ENCODE peak calls at places on chromosomes 13 and 19, in five cellular contexts. One of them, this sample, is unnamed.

GRCh38 chr13:49980266-49980665 is 16.6 kb upstream of the TRIM13 start:
- DNase-seq in HFFc6: no peak
- DNase-seq in GM04504: no peak
- DNase-seq in activated naive CD8-positive, alpha-beta T cell treated with anti-CD3 and anti-CD28 coated beads, Interleukin-2, amount 50 U/mL, for 16 hours: no peak
- DNase-seq in cardiac fibroblast: peak; percentile 19
- DNase-seq in this sample: no peak

GRCh38 chr19:38831142-38831605 is 420 bp downstream of the ECH1 start:
- DNase-seq in HFFc6: peak; percentile 92
- DNase-seq in GM04504: peak; percentile 83
- DNase-seq in activated naive CD8-positive, alpha-beta T cell treated with anti-CD3 and anti-CD28 coated beads, Interleukin-2, amount 50 U/mL, for 16 hours: no peak
- DNase-seq in cardiac fibroblast: peak; percentile 90
- DNase-seq in this sample: peak; percentile 95

GRCh38 chr13:79626924-79627323 is 146.0 kb downstream of the NDFIP2 start:
- DNase-seq in HFFc6: no peak
- DNase-seq in GM04504: no peak
- DNase-seq in activated naive CD8-positive, alpha-beta T cell treated with anti-CD3 and anti-CD28 coated beads, Interleukin-2, amount 50 U/mL, for 16 hours: no peak
- DNase-seq in cardiac fibroblast: no peak
- DNase-seq in this sample: peak; percentile 37

GRCh38 chr13:112835796-112836195 is 133.2 kb upstream of the MCF2L start:
- DNase-seq in HFFc6: no peak
- DNase-seq in GM04504: no peak
- DNase-seq in activated naive CD8-positive, alpha-beta T cell treated with anti-CD3 and anti-CD28 coated beads, Interleukin-2, amount 50 U/mL, for 16 hours: no peak
- DNase-seq in cardiac fibroblast: no peak
- DNase-seq in this sample: no peak

GRCh38 chr13:39266426-39266825 is 228.2 kb downstream of the NHLRC3 start:
- DNase-seq in HFFc6: no peak
- DNase-seq in GM04504: no peak
- DNase-seq in activated naive CD8-positive, alpha-beta T cell treated with anti-CD3 and anti-CD28 coated beads, Interleukin-2, amount 50 U/mL, for 16 hours: no peak
- DNase-seq in cardiac fibroblast: no peak
- DNase-seq in this sample: peak; percentile 7

GRCh38 chr13:91153372-91153771 is 194.1 kb upstream of the MIR17HG start:
- DNase-seq in HFFc6: no peak
- DNase-seq in GM04504: no peak
- DNase-seq in activated naive CD8-positive, alpha-beta T cell treated with anti-CD3 and anti-CD28 coated beads, Interleukin-2, amount 50 U/mL, for 16 hours: no peak
- DNase-seq in cardiac fibroblast: no peak
- DNase-seq in this sample: no peak

GRCh38 chr13:51235756-51236564 is 13.8 kb downstream of the FAM124A start:
- DNase-seq in HFFc6: no peak
- DNase-seq in GM04504: no peak
- DNase-seq in activated naive CD8-positive, alpha-beta T cell treated with anti-CD3 and anti-CD28 coated beads, Interleukin-2, amount 50 U/mL, for 16 hours: no peak
- DNase-seq in cardiac fibroblast: no peak
- DNase-seq in this sample: no peak

GRCh38 chr13:112522578-112522977 is 65.4 kb downstream of the TUBGCP3 start:
- DNase-seq in HFFc6: peak; percentile 62
- DNase-seq in GM04504: peak; percentile 17
- DNase-seq in activated naive CD8-positive, alpha-beta T cell treated with anti-CD3 and anti-CD28 coated beads, Interleukin-2, amount 50 U/mL, for 16 hours: no peak
- DNase-seq in cardiac fibroblast: no peak
- DNase-seq in this sample: no peak

GRCh38 chr13:46389985-46390384 is 2.9 kb upstream of the RUBCNL start:
- DNase-seq in HFFc6: no peak
- DNase-seq in GM04504: no peak
- DNase-seq in activated naive CD8-positive, alpha-beta T cell treated with anti-CD3 and anti-CD28 coated beads, Interleukin-2, amount 50 U/mL, for 16 hours: no peak
- DNase-seq in cardiac fibroblast: no peak
- DNase-seq in this sample: no peak

GRCh38 chr13:75530536-75530935 is 7.1 kb downstream of the COMMD6 start:
- DNase-seq in HFFc6: no peak
- DNase-seq in GM04504: no peak
- DNase-seq in activated naive CD8-positive, alpha-beta T cell treated with anti-CD3 and anti-CD28 coated beads, Interleukin-2, amount 50 U/mL, for 16 hours: no peak
- DNase-seq in cardiac fibroblast: no peak
- DNase-seq in this sample: no peak

GRCh38 chr19:11164879-11165406 is 9.4 kb upstream of the SPC24 start:
- DNase-seq in HFFc6: no peak
- DNase-seq in GM04504: peak; percentile 91
- DNase-seq in activated naive CD8-positive, alpha-beta T cell treated with anti-CD3 and anti-CD28 coated beads, Interleukin-2, amount 50 U/mL, for 16 hours: no peak
- DNase-seq in cardiac fibroblast: peak; percentile 99
- DNase-seq in this sample: no peak

GRCh38 chr19:14615628-14616027 is 32.7 kb downstream of the CLEC17A start:
- DNase-seq in HFFc6: no peak
- DNase-seq in GM04504: no peak
- DNase-seq in activated naive CD8-positive, alpha-beta T cell treated with anti-CD3 and anti-CD28 coated beads, Interleukin-2, amount 50 U/mL, for 16 hours: no peak
- DNase-seq in cardiac fibroblast: no peak
- DNase-seq in this sample: no peak

GRCh38 chr19:28632357-28633076 is 580.4 kb downstream of the UQCRFS1 start:
- DNase-seq in HFFc6: no peak
- DNase-seq in GM04504: no peak
- DNase-seq in activated naive CD8-positive, alpha-beta T cell treated with anti-CD3 and anti-CD28 coated beads, Interleukin-2, amount 50 U/mL, for 16 hours: no peak
- DNase-seq in cardiac fibroblast: no peak
- DNase-seq in this sample: no peak

GRCh38 chr13:112580912-112581311 is 7.0 kb downstream of the TUBGCP3 start:
- DNase-seq in HFFc6: no peak
- DNase-seq in GM04504: no peak
- DNase-seq in activated naive CD8-positive, alpha-beta T cell treated with anti-CD3 and anti-CD28 coated beads, Interleukin-2, amount 50 U/mL, for 16 hours: no peak
- DNase-seq in cardiac fibroblast: no peak
- DNase-seq in this sample: no peak

GRCh38 chr13:78960881-78961280 is 301.9 kb upstream of the OBI1 start:
- DNase-seq in HFFc6: no peak
- DNase-seq in GM04504: no peak
- DNase-seq in activated naive CD8-positive, alpha-beta T cell treated with anti-CD3 and anti-CD28 coated beads, Interleukin-2, amount 50 U/mL, for 16 hours: no peak
- DNase-seq in cardiac fibroblast: no peak
- DNase-seq in this sample: no peak

This sample was measured in NCI-H226.